ENCODE peak calls at places on chromosomes 3 and 15, in seven cellular contexts. F, T, Q, K, R, W and I are unnamed samples.

GRCh38 chr3:187519428-187519890 is 150.7 kb downstream of the SST start:
- DNase-seq in K (no peak), W (no peak), F (peak), R (peak), T (no peak), Q (no peak), I (no peak)

GRCh38 chr3:156710429-156710828 is 36.0 kb downstream of the TIPARP start:
- DNase-seq in R (no peak), T (no peak), K (no peak), F (no peak), W (no peak), Q (no peak), I (no peak)

GRCh38 chr15:29822685-29823459 is 604 bp upstream of the TJP1 start:
- DNase-seq in R (peak), F (peak), T (peak), W (no peak), Q (no peak), K (no peak), I (peak)

GRCh38 chr3:66476852-66477381 is 23.9 kb downstream of the LRIG1 start:
- DNase-seq in Q (no peak), T (no peak), F (no peak), W (no peak), K (no peak), R (no peak), I (no peak)

GRCh38 chr3:38616658-38617057 is 32.8 kb downstream of the SCN5A start:
- DNase-seq in T (no peak), F (no peak), Q (no peak), R (no peak), K (no peak), W (no peak), I (no peak)

GRCh38 chr3:185552358-185552877 is at the start of gene LIPH:
- DNase-seq in F (no peak), R (peak), T (peak), Q (no peak), W (no peak), K (no peak), I (no peak)

GRCh38 chr15:60343221-60343970 is 54.4 kb downstream of the ANXA2 start:
- DNase-seq in Q (no peak), W (no peak), K (no peak), T (no peak), F (no peak), R (no peak), I (no peak)

GRCh38 chr3:161600185-161600584 is 103.6 kb downstream of the OTOL1 start:
- DNase-seq in R (no peak), T (peak), K (no peak), Q (no peak), W (no peak), F (no peak), I (peak)

GRCh38 chr3:59699648-59700320 is 650.0 kb upstream of the CFAP20DC start:
- DNase-seq in T (no peak), W (no peak), R (no peak), Q (no peak), F (no peak), K (no peak), I (no peak)

GRCh38 chr15:78092111-78093041 is at the start of gene SH2D7:
- DNase-seq in K (no peak), T (no peak), R (no peak), F (no peak), W (no peak), Q (no peak), I (no peak)

GRCh38 chr3:196740476-196741400 is 1.1 kb downstream of the PAK2 start:
- DNase-seq in T (peak), F (peak), Q (peak), R (no peak), W (peak), K (peak), I (no peak)

GRCh38 chr15:56794150-56794922 is 61.0 kb upstream of the ZNF280D start:
- DNase-seq in K (no peak), R (peak), F (no peak), Q (no peak), W (no peak), T (no peak), I (no peak)

GRCh38 chr15:95559875-95560394 is 770.6 kb upstream of the NR2F2 start:
- DNase-seq in Q (no peak), F (peak), T (peak), K (no peak), W (no peak), R (peak), I (no peak)

GRCh38 chr15:82567661-82568060 is 27.4 kb upstream of the RPS17 start:
- DNase-seq in R (no peak), Q (no peak), F (no peak), T (no peak), W (no peak), K (no peak), I (no peak)

GRCh38 chr15:39200586-39200985 is 380.3 kb upstream of the THBS1 start:
- DNase-seq in W (no peak), F (no peak), R (no peak), T (no peak), K (no peak), Q (no peak), I (no peak)

GRCh38 chr3:39651993-39652739 is 157.2 kb upstream of the MYRIP start:
- DNase-seq in W (no peak), Q (no peak), K (no peak), R (no peak), T (no peak), F (no peak), I (no peak)

GRCh38 chr3:112635674-112636073 is 5.3 kb downstream of the CCDC80 start:
- DNase-seq in K (no peak), W (no peak), R (no peak), T (peak), Q (no peak), F (peak), I (no peak)

GRCh38 chr15:30985081-30985531 is 6.3 kb downstream of the MTMR10 start:
- DNase-seq in R (no peak), F (no peak), Q (no peak), W (no peak), T (no peak), K (no peak), I (no peak)

GRCh38 chr3:64509216-64509615 is 178.6 kb downstream of the ADAMTS9 start:
- DNase-seq in K (no peak), Q (no peak), W (no peak), R (no peak), F (no peak), T (no peak), I (no peak)

GRCh38 chr3:165614332-165614731 is 222.9 kb downstream of the BCHE start:
- DNase-seq in Q (no peak), F (no peak), R (no peak), W (no peak), T (no peak), K (no peak), I (no peak)

GRCh38 chr3:176046717-176047116 is 1150.6 kb downstream of the TBL1XR1 start:
- DNase-seq in W (no peak), R (no peak), T (no peak), Q (no peak), F (no peak), K (no peak), I (no peak)

GRCh38 chr3:107216711-107217110 is 160.5 kb upstream of the CCDC54 start:
- DNase-seq in W (no peak), K (no peak), R (no peak), Q (no peak), T (peak), F (peak), I (no peak)

GRCh38 chr3:192825657-192826200 is 91.9 kb downstream of the MB21D2 start:
- DNase-seq in K (no peak), T (peak), W (no peak), R (no peak), F (no peak), Q (no peak), I (peak)

GRCh38 chr15:28947241-28947674 is 61.5 kb downstream of the APBA2 start:
- DNase-seq in W (no peak), F (no peak), R (no peak), Q (peak), T (no peak), K (no peak), I (no peak)